ENCODE peak calls at places on chromosomes 12 and 14, in four cellular contexts. V is K562, E is HepG2, H is GM12878. Y is an unnamed sample.

GRCh38 chr12:129325566-129325965 is 472.3 kb downstream of the GLT1D1 start:
- DNase-seq in E (no peak), H (no peak), V (no peak), Y (no peak)

GRCh38 chr12:122834921-122835692 is at the start of gene HIP1R:
- DNase-seq in H (no peak), E (no peak), V (peak; percentile 85), Y (peak; percentile 76)

GRCh38 chr12:24839268-24839791 is 109.6 kb downstream of the BCAT1 start:
- DNase-seq in E (no peak), H (peak; percentile 99), V (no peak), Y (no peak)

GRCh38 chr12:130764475-130765185 is 48.5 kb upstream of the RIMBP2 start:
- DNase-seq in E (no peak), H (peak; percentile 59), V (peak; percentile 46), Y (no peak)

GRCh38 chr14:70698288-70698687 is 56.6 kb downstream of the TTC9 start:
- DNase-seq in E (peak; percentile 29), V (peak; percentile 52), H (no peak), Y (no peak)

GRCh38 chr12:116695464-116695725 is 42.5 kb downstream of the SPRING1 start:
- DNase-seq in H (no peak), E (no peak), V (no peak), Y (no peak)

GRCh38 chr12:83753205-83753604 is 1066.5 kb downstream of the TMTC2 start:
- DNase-seq in H (no peak), E (no peak), V (no peak), Y (no peak)

GRCh38 chr12:54658306-54659264 is 10.4 kb upstream of the DCD start:
- DNase-seq in H (no peak), V (peak; percentile 67), E (peak; percentile 30), Y (peak; percentile 78)

GRCh38 chr12:85765443-85765842 is 70.8 kb downstream of the RASSF9 start:
- DNase-seq in V (no peak), E (peak; percentile 7), H (no peak), Y (no peak)

GRCh38 chr12:77384941-77385340 is 319.6 kb upstream of the E2F7 start:
- DNase-seq in H (no peak), E (no peak), V (no peak), Y (no peak)

GRCh38 chr12:64998327-64999156 is 122.6 kb downstream of the WIF1 start:
- DNase-seq in E (peak; percentile 33), H (no peak), V (no peak), Y (no peak)

GRCh38 chr12:105214141-105214540 is 21.8 kb downstream of the APPL2 start:
- DNase-seq in V (no peak), E (no peak), H (no peak), Y (no peak)

GRCh38 chr14:75229923-75230792 is 48.5 kb upstream of the FOS start:
- DNase-seq in V (peak; percentile 17), H (peak; percentile 74), E (no peak), Y (peak; percentile 31)

GRCh38 chr14:67425603-67426002 is 13.6 kb upstream of the PLEK2 start:
- DNase-seq in V (peak; percentile 41), E (no peak), H (no peak), Y (no peak)

GRCh38 chr12:88579572-88579940 is 715 bp downstream of the KITLG start:
- DNase-seq in H (no peak), V (no peak), E (no peak), Y (peak; percentile 26)

GRCh38 chr14:57692671-57693070 is 173.2 kb downstream of the SLC35F4 start:
- DNase-seq in V (peak; percentile 6), E (peak; percentile 39), H (no peak), Y (peak; percentile 26)

GRCh38 chr14:72476657-72477499 is 417.0 kb downstream of the DPF3 start:
- DNase-seq in H (peak; percentile 100), E (no peak), V (no peak), Y (no peak)

GRCh38 chr14:100735271-100735670 is 8.6 kb downstream of the DLK1 start:
- DNase-seq in V (no peak), H (no peak), E (no peak), Y (no peak)

GRCh38 chr14:91482278-91483023 is 27.7 kb downstream of the PPP4R3A start:
- DNase-seq in E (no peak), V (no peak), H (no peak), Y (no peak)

GRCh38 chr12:106416273-106416672 is 58.7 kb downstream of the POLR3B start:
- DNase-seq in V (no peak), H (no peak), E (no peak), Y (no peak)

GRCh38 chr14:67837011-67837624 is 17.5 kb downstream of the RAD51B start:
- DNase-seq in E (peak; percentile 74), V (peak; percentile 19), H (peak; percentile 34), Y (peak; percentile 18)

GRCh38 chr14:64444984-64445845 is 20.1 kb upstream of the AKAP5 start:
- DNase-seq in E (no peak), V (no peak), H (peak; percentile 84), Y (no peak)

GRCh38 chr14:23916038-23916437 is 37.5 kb upstream of the DHRS4 start:
- DNase-seq in V (no peak), H (no peak), E (no peak), Y (no peak)

GRCh38 chr14:74592476-74593191 is 19.4 kb downstream of the LTBP2 start:
- DNase-seq in H (peak; percentile 12), V (no peak), E (no peak), Y (no peak)

GRCh38 chr12:101013993-101014392 is 196.0 kb downstream of the SLC5A8 start:
- DNase-seq in H (no peak), E (no peak), V (no peak), Y (no peak)

DNA sequence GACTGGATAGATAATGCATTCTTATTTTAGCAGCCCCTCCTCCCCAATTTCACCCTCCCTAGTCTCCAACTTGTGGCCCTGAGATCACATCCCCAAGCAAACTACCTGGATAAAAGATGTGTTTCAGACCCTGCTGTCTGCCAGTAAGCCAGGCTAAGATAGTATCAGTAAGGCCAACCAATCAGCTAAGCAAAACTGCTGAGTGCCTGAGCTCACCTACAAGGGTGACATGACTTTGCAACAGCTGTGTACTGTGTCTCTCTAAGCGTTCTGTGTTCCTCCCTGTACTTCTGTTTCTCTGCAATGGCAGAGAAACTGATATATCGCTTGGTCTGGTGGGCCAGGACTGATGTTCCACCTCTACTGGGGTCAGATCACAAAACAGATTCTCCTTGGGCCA is 224.9 kb downstream of the BTG1 start:
- DNase-seq in E (no peak), V (peak; percentile 8), H (no peak), Y (no peak)
- TF ChIP-seq FOXK2 in E (no peak), V (no peak), H (no peak), Y (no peak)

DNA sequence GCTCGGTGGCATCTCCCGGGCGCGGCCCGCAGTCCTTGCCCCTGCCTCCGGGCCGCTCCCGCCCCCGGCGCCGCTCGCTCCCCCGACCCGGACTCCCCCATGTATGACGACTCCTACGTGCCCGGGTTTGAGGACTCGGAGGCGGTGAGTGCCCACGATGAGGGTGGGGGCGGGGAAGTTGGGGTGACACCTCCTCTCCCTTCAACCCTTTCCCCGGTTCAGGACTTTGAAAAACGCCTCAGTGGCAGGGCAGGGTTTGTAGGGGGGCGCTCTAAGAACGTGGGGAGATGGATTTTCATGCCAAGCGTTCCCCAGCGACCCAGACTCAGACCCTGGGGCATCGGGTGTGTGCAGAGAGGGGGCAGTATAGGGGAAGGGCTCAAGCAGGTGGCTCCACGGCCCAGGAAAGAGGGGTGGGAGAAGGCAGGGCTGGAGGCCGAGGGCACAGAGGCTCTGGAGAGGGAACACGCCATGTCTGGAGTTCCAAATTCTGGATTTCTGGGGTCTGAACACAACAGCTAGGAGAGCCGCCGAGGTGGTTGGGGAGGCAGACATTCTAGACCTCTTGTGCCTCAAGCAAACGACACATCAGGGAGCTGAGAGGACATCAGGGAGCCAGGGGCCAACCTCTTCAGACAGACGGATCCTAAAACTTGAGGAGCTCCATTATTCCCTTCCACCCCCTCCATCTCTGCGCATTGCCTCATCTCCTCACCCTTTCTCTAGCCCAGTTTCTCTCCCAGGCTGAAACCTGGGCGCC is 715 bp downstream of the CACNB3 start:
- DNase-seq in H (no peak), V (no peak), E (no peak), Y (no peak)
- TF ChIP-seq FOXK2 in H (no peak), V (no peak), E (no peak), Y (no peak)

GRCh38 chr14:38608244-38608643 is 352.4 kb upstream of the CLEC14A start:
- DNase-seq in H (no peak), V (no peak), E (no peak), Y (no peak)

GRCh38 chr14:38605193-38606114 is 349.6 kb upstream of the CLEC14A start:
- DNase-seq in E (peak; percentile 79), H (no peak), V (no peak), Y (no peak)
- TF ChIP-seq FOXK2 in E (no peak), H (no peak), V (no peak), Y (no peak)

GRCh38 chr12:11555195-11555594 is 94.3 kb upstream of the ETV6 start:
- DNase-seq in H (no peak), E (no peak), V (no peak), Y (no peak)
- TF ChIP-seq FOXK2 in H (no peak), E (no peak), V (no peak), Y (no peak)

GRCh38 chr12:109599087-109599486 is 25.5 kb downstream of the MVK start:
- DNase-seq in V (no peak), H (no peak), E (no peak), Y (no peak)
- TF ChIP-seq FOXK2 in V (no peak), H (no peak), E (no peak), Y (no peak)

GRCh38 chr14:83347874-83348273 is 1814.2 kb upstream of the SEL1L start:
- DNase-seq in E (no peak), V (no peak), H (no peak), Y (no peak)

GRCh38 chr14:83342590-83342989 is 1808.9 kb upstream of the SEL1L start:
- DNase-seq in H (no peak), V (no peak), E (no peak), Y (no peak)
- TF ChIP-seq FOXK2 in H (no peak), V (no peak), E (no peak), Y (no peak)

Y was measured in HEK293T.